ENCODE peak calls at places on chromosomes 6 and 20, in seven cellular contexts. L is activated T-cell treated with anti-CD3 and anti-CD28 coated beads, Interleukin-2, amount 50 U/mL, for 24 hours; C is HFF-Myc; N is NCI-H2029; T is CD4-positive, alpha-beta T cell; K is nephron progenitor cell; U is OCI-LY7. V is an unnamed sample.

GRCh38 chr6:40328376-40328987 is 258.7 kb downstream of the LRFN2 start:
- DNase-seq in L (peak; percentile 67), K (peak; percentile 56), T (peak; percentile 44), U (peak; percentile 13), N (peak; percentile 87), C (no peak), V (peak; percentile 89)

GRCh38 chr6:157464653-157465535 is 83.9 kb downstream of the ZDHHC14 start:
- DNase-seq in T (no peak), K (peak; percentile 37), U (no peak), N (no peak), L (no peak), C (no peak), V (peak; percentile 56)

GRCh38 chr6:33981861-33982260 is 164.0 kb downstream of the GRM4 start:
- DNase-seq in U (no peak), T (no peak), C (no peak), K (no peak), N (no peak), L (no peak), V (no peak)

GRCh38 chr6:53432318-53433161 is 83.8 kb upstream of the ELOVL5 start:
- DNase-seq in T (no peak), U (no peak), K (peak; percentile 10), C (no peak), L (no peak), N (peak; percentile 52), V (no peak)

GRCh38 chr6:153503810-153504209 is 372.7 kb upstream of the RGS17 start:
- DNase-seq in L (no peak), T (no peak), U (peak; percentile 12), K (peak; percentile 13), C (no peak), N (no peak), V (peak; percentile 3)

GRCh38 chr6:186221-186965 is 105.9 kb upstream of the DUSP22 start:
- DNase-seq in K (no peak), T (no peak), U (no peak), C (no peak), N (no peak), L (no peak), V (no peak)

GRCh38 chr20:34435589-34435988 is 72.5 kb downstream of the ITCH start:
- DNase-seq in N (no peak), C (no peak), K (no peak), U (peak; percentile 33), L (no peak), T (no peak), V (no peak)

GRCh38 chr6:99604161-99605073 is 2.2 kb upstream of the PRDM13 start:
- DNase-seq in N (no peak), U (no peak), K (peak; percentile 69), L (peak; percentile 34), C (no peak), T (no peak), V (peak; percentile 60)

GRCh38 chr6:147961473-147962141 is 381.0 kb upstream of the SASH1 start:
- DNase-seq in C (no peak), N (no peak), T (no peak), K (no peak), L (no peak), U (no peak), V (no peak)

GRCh38 chr6:160029525-160029924 is 60.6 kb downstream of the IGF2R start:
- DNase-seq in L (no peak), C (no peak), U (no peak), N (no peak), K (no peak), T (no peak), V (no peak)

GRCh38 chr6:36489426-36489825 is 46.6 kb downstream of the KCTD20 start:
- DNase-seq in T (no peak), L (no peak), U (no peak), N (no peak), C (no peak), K (no peak), V (no peak)

GRCh38 chr20:47814632-47815415 is 29.5 kb upstream of the SULF2 start:
- DNase-seq in T (no peak), C (no peak), K (no peak), L (no peak), N (no peak), U (no peak), V (no peak)

GRCh38 chr6:42179956-42180335 is 6.8 kb downstream of the GUCA1A start:
- DNase-seq in T (no peak), C (no peak), U (no peak), K (no peak), L (no peak), N (no peak), V (no peak)

GRCh38 chr20:46501337-46501942 is 11.9 kb downstream of the ZNF334 start:
- DNase-seq in L (no peak), K (no peak), C (no peak), U (no peak), T (no peak), N (no peak), V (no peak)

GRCh38 chr6:70706491-70707123 is 38.9 kb downstream of the SMAP1 start:
- DNase-seq in N (peak; percentile 52), T (no peak), L (no peak), K (no peak), U (peak; percentile 62), C (peak; percentile 20), V (no peak)

GRCh38 chr6:170440437-170440836 is 112.7 kb downstream of the PSMB1 start:
- DNase-seq in L (no peak), U (no peak), T (no peak), C (no peak), N (no peak), K (no peak), V (peak; percentile 50)

GRCh38 chr6:38876470-38876869 is 161.4 kb downstream of the DNAH8 start:
- DNase-seq in C (no peak), N (no peak), T (peak; percentile 3), K (no peak), L (no peak), U (no peak), V (no peak)

GRCh38 chr6:41442800-41443501 is 103.2 kb upstream of the FOXP4 start:
- DNase-seq in U (no peak), L (peak; percentile 46), C (no peak), N (peak; percentile 30), K (peak; percentile 92), T (no peak), V (peak; percentile 95)

GRCh38 chr20:51767867-51768758 is at the start of gene ATP9A:
- DNase-seq in U (no peak), T (no peak), K (peak; percentile 61), N (no peak), C (no peak), L (no peak), V (peak; percentile 88)

GRCh38 chr6:126176266-126176665 is 163.6 kb upstream of the CENPW start:
- DNase-seq in L (no peak), N (peak; percentile 40), U (no peak), K (no peak), T (no peak), C (peak; percentile 7), V (no peak)

GRCh38 chr6:25446815-25447569 is 167.8 kb downstream of the CARMIL1 start:
- DNase-seq in U (no peak), C (no peak), L (no peak), N (no peak), K (no peak), T (no peak), V (no peak)

GRCh38 chr6:52937908-52938307 is 28.4 kb upstream of the GSTA3 start:
- DNase-seq in C (no peak), K (no peak), N (no peak), L (no peak), T (no peak), U (no peak), V (no peak)